ENCODE peak calls at places on chromosomes 4 and X, in four cellular contexts. One of them, this sample, is unnamed.

GRCh38 chr4:173571620-173572019 is 41.6 kb upstream of the HAND2 start:
- DNase-seq in ascending aorta: no peak
- DNase-seq in astrocyte: no peak
- DNase-seq in breast epithelium: no peak
- DNase-seq in this sample: no peak

GRCh38 chr4:110611968-110612447 is 10.9 kb downstream of the PITX2 start:
- DNase-seq in ascending aorta: no peak
- DNase-seq in astrocyte: no peak
- DNase-seq in breast epithelium: no peak
- DNase-seq in this sample: no peak

GRCh38 chrX:2629316-2630168 is 61.6 kb upstream of the CD99 start:
- DNase-seq in ascending aorta: no peak
- DNase-seq in astrocyte: no peak
- DNase-seq in breast epithelium: no peak
- DNase-seq in this sample: no peak

GRCh38 chrX:81202989-81203388 is 1.1 kb downstream of the SH3BGRL start:
- DNase-seq in ascending aorta: no peak
- DNase-seq in astrocyte: no peak
- DNase-seq in breast epithelium: no peak
- DNase-seq in this sample: no peak

GRCh38 chrX:68989865-68990606 is 161.2 kb downstream of the EFNB1 start:
- DNase-seq in ascending aorta: peak; percentile 64
- DNase-seq in astrocyte: peak; percentile 84
- DNase-seq in breast epithelium: no peak
- DNase-seq in this sample: peak; percentile 24

GRCh38 chr4:19021617-19022016 is 1000.1 kb upstream of the LCORL start:
- DNase-seq in ascending aorta: no peak
- DNase-seq in astrocyte: no peak
- DNase-seq in breast epithelium: no peak
- DNase-seq in this sample: no peak

GRCh38 chr4:128590773-128591172 is 218.7 kb upstream of the JADE1 start:
- DNase-seq in ascending aorta: no peak
- DNase-seq in astrocyte: no peak
- DNase-seq in breast epithelium: no peak
- DNase-seq in this sample: no peak

GRCh38 chr4:156977435-156978160 is 6.0 kb upstream of the PDGFC start:
- DNase-seq in ascending aorta: no peak
- DNase-seq in astrocyte: peak; percentile 97
- DNase-seq in breast epithelium: no peak
- DNase-seq in this sample: no peak

GRCh38 chrX:135632353-135632752 is 81.1 kb upstream of the CT45A1 start:
- DNase-seq in ascending aorta: no peak
- DNase-seq in astrocyte: no peak
- DNase-seq in breast epithelium: no peak
- DNase-seq in this sample: no peak

GRCh38 chrX:21374994-21375794 is 976 bp downstream of the CNKSR2 start:
- DNase-seq in ascending aorta: peak; percentile 50
- DNase-seq in astrocyte: no peak
- DNase-seq in breast epithelium: no peak
- DNase-seq in this sample: no peak

GRCh38 chr4:155371432-155372043 is 5.2 kb downstream of the MAP9 start:
- DNase-seq in ascending aorta: no peak
- DNase-seq in astrocyte: peak; percentile 5
- DNase-seq in breast epithelium: no peak
- DNase-seq in this sample: no peak

GRCh38 chrX:75086731-75087195 is 69.3 kb downstream of the ABCB7 start:
- DNase-seq in ascending aorta: no peak
- DNase-seq in astrocyte: no peak
- DNase-seq in breast epithelium: no peak
- DNase-seq in this sample: no peak

GRCh38 chr4:15420642-15421041 is 7.2 kb upstream of the C1QTNF7 start:
- DNase-seq in ascending aorta: no peak
- DNase-seq in astrocyte: peak; percentile 72
- DNase-seq in breast epithelium: no peak
- DNase-seq in this sample: no peak

GRCh38 chrX:110795645-110796510 is at the start of gene CHRDL1:
- DNase-seq in ascending aorta: no peak
- DNase-seq in astrocyte: peak; percentile 23
- DNase-seq in breast epithelium: no peak
- DNase-seq in this sample: no peak

GRCh38 chr4:53505947-53506346 is 85.3 kb downstream of the LNX1 start:
- DNase-seq in ascending aorta: no peak
- DNase-seq in astrocyte: no peak
- DNase-seq in breast epithelium: no peak
- DNase-seq in this sample: no peak

GRCh38 chr4:6905501-6905900 is 4.1 kb upstream of the TBC1D14 start:
- DNase-seq in ascending aorta: peak; percentile 39
- DNase-seq in astrocyte: no peak
- DNase-seq in breast epithelium: peak; percentile 65
- DNase-seq in this sample: no peak

GRCh38 chr4:139599594-139600374 is 43.8 kb upstream of the SETD7 start:
- DNase-seq in ascending aorta: no peak
- DNase-seq in astrocyte: peak; percentile 70
- DNase-seq in breast epithelium: no peak
- DNase-seq in this sample: no peak

GRCh38 chr4:181909368-181909767 is 333.8 kb upstream of the TENM3 start:
- DNase-seq in ascending aorta: no peak
- DNase-seq in astrocyte: peak; percentile 88
- DNase-seq in breast epithelium: no peak
- DNase-seq in this sample: no peak

GRCh38 chr4:78608684-78609083 is 57.1 kb downstream of the ANXA3 start:
- DNase-seq in ascending aorta: no peak
- DNase-seq in astrocyte: no peak
- DNase-seq in breast epithelium: no peak
- DNase-seq in this sample: no peak
- H3K27ac ChIP-seq in ascending aorta: no peak overlapping the region
- H3K27ac ChIP-seq in astrocyte: no peak overlapping the region
- H3K27ac ChIP-seq in breast epithelium: no peak overlapping the region
- H3K27ac ChIP-seq in this sample: no peak overlapping the region

DNA sequence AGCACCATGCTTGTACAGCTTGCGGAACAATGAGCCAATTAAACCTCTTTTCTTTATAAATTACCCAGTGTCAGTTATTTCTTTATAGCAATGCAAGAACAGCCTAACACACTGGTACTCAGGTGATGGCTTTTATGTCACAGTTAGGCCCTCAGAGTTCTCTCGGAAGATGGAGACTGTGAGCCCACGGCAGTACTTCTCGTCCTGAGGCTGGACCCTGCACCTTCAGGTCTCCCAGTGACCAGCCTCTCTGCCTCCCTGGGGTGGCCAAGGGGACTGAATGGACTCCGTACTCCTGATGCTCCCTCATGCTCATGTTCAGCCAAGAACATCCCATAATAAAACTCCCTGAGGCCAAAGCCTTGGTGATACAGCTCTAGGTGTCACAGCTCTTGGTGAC is 25.0 kb upstream of the PDLIM3 start:
- DNase-seq in ascending aorta: no peak
- DNase-seq in astrocyte: no peak
- DNase-seq in breast epithelium: no peak
- DNase-seq in this sample: peak; percentile 50
- H3K27ac ChIP-seq in ascending aorta: peak overlapping the region; percentile 80
- H3K27ac ChIP-seq in astrocyte: peak overlapping the region; percentile 74
- H3K27ac ChIP-seq in breast epithelium: no peak overlapping the region
- H3K27ac ChIP-seq in this sample: peak overlapping the region; percentile 70

GRCh38 chr4:105061136-105061696 is 85.5 kb upstream of the TET2 start:
- DNase-seq in ascending aorta: no peak
- DNase-seq in astrocyte: peak; percentile 77
- DNase-seq in breast epithelium: no peak
- DNase-seq in this sample: no peak
- H3K27ac ChIP-seq in ascending aorta: no peak overlapping the region
- H3K27ac ChIP-seq in astrocyte: peak overlapping the region; percentile 35
- H3K27ac ChIP-seq in breast epithelium: peak overlapping the region; percentile 46
- H3K27ac ChIP-seq in this sample: no peak overlapping the region

GRCh38 chr4:186554890-186555827 is at the start of gene MTNR1A:
- DNase-seq in ascending aorta: no peak
- DNase-seq in astrocyte: peak; percentile 5
- DNase-seq in breast epithelium: no peak
- DNase-seq in this sample: peak; percentile 66
- H3K27ac ChIP-seq in ascending aorta: no peak within 1 kb of the TSS
- H3K27ac ChIP-seq in astrocyte: no peak within 1 kb of the TSS
- H3K27ac ChIP-seq in breast epithelium: no peak within 1 kb of the TSS
- H3K27ac ChIP-seq in this sample: no peak within 1 kb of the TSS